ENCODE peak calls at places on chromosomes 13 and 19, in four cellular contexts. One of them, this sample, is unnamed.

GRCh38 chr13:60577761-60578160 is 180.7 kb downstream of the TDRD3 start:
- DNase-seq in omental fat pad: no peak
- DNase-seq in Calu3: no peak
- DNase-seq in ascending aorta: no peak
- DNase-seq in this sample: no peak

GRCh38 chr13:50650936-50651638 is 192.4 kb downstream of the DLEU7 start:
- DNase-seq in omental fat pad: no peak
- DNase-seq in Calu3: no peak
- DNase-seq in ascending aorta: no peak
- DNase-seq in this sample: no peak

GRCh38 chr13:36973621-36974268 is 25.4 kb downstream of the ALG5 start:
- DNase-seq in omental fat pad: no peak
- DNase-seq in ascending aorta: no peak
- DNase-seq in Calu3: no peak
- DNase-seq in this sample: no peak

GRCh38 chr19:5141278-5141925 is 172.5 kb downstream of the KDM4B start:
- DNase-seq in omental fat pad: no peak
- DNase-seq in Calu3: no peak
- DNase-seq in ascending aorta: no peak
- DNase-seq in this sample: no peak

GRCh38 chr19:46133777-46134231 is 9.3 kb upstream of the IGFL3 start:
- DNase-seq in ascending aorta: no peak
- DNase-seq in omental fat pad: no peak
- DNase-seq in Calu3: no peak
- DNase-seq in this sample: no peak

GRCh38 chr19:42277821-42278809 is 9.1 kb downstream of the CIC start:
- DNase-seq in omental fat pad: no peak
- DNase-seq in ascending aorta: no peak
- DNase-seq in Calu3: no peak
- DNase-seq in this sample: peak; percentile 18

GRCh38 chr19:31693870-31694269 is 344.6 kb upstream of the TSHZ3 start:
- DNase-seq in omental fat pad: no peak
- DNase-seq in ascending aorta: no peak
- DNase-seq in Calu3: no peak
- DNase-seq in this sample: no peak

GRCh38 chr13:71358218-71358617 is 508.8 kb downstream of the DACH1 start:
- DNase-seq in Calu3: peak; percentile 1
- DNase-seq in ascending aorta: no peak
- DNase-seq in omental fat pad: no peak
- DNase-seq in this sample: no peak

GRCh38 chr13:113595131-113595530 is 10.6 kb downstream of the TFDP1 start:
- DNase-seq in Calu3: no peak
- DNase-seq in omental fat pad: no peak
- DNase-seq in ascending aorta: no peak
- DNase-seq in this sample: no peak

GRCh38 chr13:44989941-44990340 is 603 bp downstream of the GPALPP1 start:
- DNase-seq in ascending aorta: no peak
- DNase-seq in Calu3: no peak
- DNase-seq in omental fat pad: no peak
- DNase-seq in this sample: no peak

GRCh38 chr19:38989066-38989605 is 13.6 kb upstream of the FBXO17 start:
- DNase-seq in ascending aorta: no peak
- DNase-seq in Calu3: peak; percentile 61
- DNase-seq in omental fat pad: no peak
- DNase-seq in this sample: no peak

GRCh38 chr19:58401825-58402433 is 6.5 kb downstream of the RNF225 start:
- DNase-seq in ascending aorta: no peak
- DNase-seq in Calu3: no peak
- DNase-seq in omental fat pad: no peak
- DNase-seq in this sample: no peak

GRCh38 chr13:113856716-113857065 is 7.2 kb downstream of the GAS6 start:
- DNase-seq in ascending aorta: no peak
- DNase-seq in omental fat pad: no peak
- DNase-seq in Calu3: no peak
- DNase-seq in this sample: peak; percentile 20

GRCh38 chr13:91722267-91722884 is 324.0 kb downstream of the GPC5 start:
- DNase-seq in Calu3: no peak
- DNase-seq in ascending aorta: no peak
- DNase-seq in omental fat pad: no peak
- DNase-seq in this sample: no peak

GRCh38 chr13:50955807-50956206 is 46.2 kb downstream of the RNASEH2B start:
- DNase-seq in omental fat pad: no peak
- DNase-seq in Calu3: no peak
- DNase-seq in ascending aorta: no peak
- DNase-seq in this sample: no peak

GRCh38 chr19:15871570-15871969 is 26.3 kb downstream of the CYP4F2 start:
- DNase-seq in ascending aorta: no peak
- DNase-seq in Calu3: no peak
- DNase-seq in omental fat pad: no peak
- DNase-seq in this sample: no peak

GRCh38 chr19:44813331-44814131 is 4.6 kb downstream of the BCAM start:
- DNase-seq in ascending aorta: no peak
- DNase-seq in omental fat pad: no peak
- DNase-seq in Calu3: no peak
- DNase-seq in this sample: no peak

GRCh38 chr13:49893591-49893990 is 42.5 kb downstream of the SPRYD7 start:
- DNase-seq in ascending aorta: no peak
- DNase-seq in Calu3: no peak
- DNase-seq in omental fat pad: no peak
- DNase-seq in this sample: no peak

GRCh38 chr19:970695-971094 is 13.4 kb upstream of the WDR18 start:
- DNase-seq in Calu3: no peak
- DNase-seq in ascending aorta: no peak
- DNase-seq in omental fat pad: no peak
- DNase-seq in this sample: no peak

GRCh38 chr13:38686635-38687245 is at the start of gene FREM2:
- DNase-seq in ascending aorta: no peak
- DNase-seq in omental fat pad: no peak
- DNase-seq in Calu3: peak; percentile 81
- DNase-seq in this sample: peak; percentile 84

GRCh38 chr19:6212403-6213265 is 67.1 kb downstream of the MLLT1 start:
- DNase-seq in Calu3: no peak
- DNase-seq in ascending aorta: no peak
- DNase-seq in omental fat pad: no peak
- DNase-seq in this sample: no peak

GRCh38 chr13:42836930-42837329 is 55.5 kb downstream of the FAM216B start:
- DNase-seq in Calu3: peak; percentile 24
- DNase-seq in omental fat pad: no peak
- DNase-seq in ascending aorta: no peak
- DNase-seq in this sample: no peak

GRCh38 chr13:27300941-27301586 is 30.4 kb downstream of the RASL11A start:
- DNase-seq in ascending aorta: no peak
- DNase-seq in omental fat pad: no peak
- DNase-seq in Calu3: no peak
- DNase-seq in this sample: no peak

GRCh38 chr19:56660381-56661105 is 11.0 kb downstream of the ZNF835 start:
- DNase-seq in omental fat pad: no peak
- DNase-seq in ascending aorta: no peak
- DNase-seq in Calu3: no peak
- DNase-seq in this sample: no peak

GRCh38 chr13:93235258-93236015 is 8.8 kb downstream of the GPC6 start:
- DNase-seq in ascending aorta: no peak
- DNase-seq in omental fat pad: no peak
- DNase-seq in Calu3: no peak
- DNase-seq in this sample: no peak

GRCh38 chr19:9323919-9324583 is at the start of gene ZNF559:
- DNase-seq in ascending aorta: peak; percentile 70
- DNase-seq in Calu3: peak; percentile 93
- DNase-seq in omental fat pad: peak; percentile 72
- DNase-seq in this sample: peak; percentile 90

GRCh38 chr19:15124572-15125231 is 17.5 kb downstream of the SYDE1 start:
- DNase-seq in Calu3: peak; percentile 6
- DNase-seq in omental fat pad: no peak
- DNase-seq in ascending aorta: no peak
- DNase-seq in this sample: peak; percentile 58

GRCh38 chr13:73576291-73576690 is 517.5 kb downstream of the KLF5 start:
- DNase-seq in ascending aorta: no peak
- DNase-seq in Calu3: no peak
- DNase-seq in omental fat pad: no peak
- DNase-seq in this sample: no peak

GRCh38 chr13:35994131-35994966 is 136.8 kb downstream of the DCLK1 start:
- DNase-seq in omental fat pad: no peak
- DNase-seq in Calu3: no peak
- DNase-seq in ascending aorta: peak; percentile 16
- DNase-seq in this sample: no peak

GRCh38 chr13:94710881-94711560 is 1.3 kb downstream of the SOX21 start:
- DNase-seq in ascending aorta: no peak
- DNase-seq in omental fat pad: no peak
- DNase-seq in Calu3: peak; percentile 2
- DNase-seq in this sample: no peak

GRCh38 chr13:81051873-81052272 is 710.9 kb upstream of the SPRY2 start:
- DNase-seq in omental fat pad: no peak
- DNase-seq in Calu3: no peak
- DNase-seq in ascending aorta: no peak
- DNase-seq in this sample: no peak

GRCh38 chr19:55643003-55643732 is at the start of gene ZNF581:
- DNase-seq in omental fat pad: no peak
- DNase-seq in Calu3: peak; percentile 85
- DNase-seq in ascending aorta: no peak
- DNase-seq in this sample: peak; percentile 80

GRCh38 chr19:18672606-18673337 is 10.7 kb upstream of the CRTC1 start:
- DNase-seq in omental fat pad: no peak
- DNase-seq in ascending aorta: no peak
- DNase-seq in Calu3: no peak
- DNase-seq in this sample: no peak

GRCh38 chr13:64239372-64239771 is 2823.7 kb upstream of the PCDH20 start:
- DNase-seq in omental fat pad: no peak
- DNase-seq in ascending aorta: no peak
- DNase-seq in Calu3: no peak
- DNase-seq in this sample: no peak

GRCh38 chr19:3476830-3477229 is 3.5 kb downstream of the SMIM24 start:
- DNase-seq in omental fat pad: no peak
- DNase-seq in Calu3: no peak
- DNase-seq in ascending aorta: no peak
- DNase-seq in this sample: no peak

DNA sequence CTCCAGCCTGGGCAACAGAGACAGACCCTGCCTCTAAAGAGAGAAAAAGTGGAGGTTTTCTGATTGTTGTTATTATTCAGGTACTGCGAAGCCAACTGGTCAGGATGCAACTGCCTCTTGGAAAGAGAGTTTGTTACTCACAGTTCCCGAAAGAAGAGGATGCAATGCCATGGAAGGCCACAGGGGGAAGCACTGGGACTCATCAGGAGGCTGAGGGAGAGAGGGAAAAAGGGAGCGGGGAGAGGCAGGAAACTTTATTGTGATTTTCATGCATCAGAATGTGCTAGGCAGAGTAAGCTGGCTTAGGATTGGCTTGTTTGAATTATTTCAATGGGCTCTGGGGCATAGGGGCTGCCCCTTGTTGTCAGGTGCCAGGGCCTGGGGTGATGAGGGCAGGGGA is 27.6 kb downstream of the MYO9B start:
- DNase-seq in omental fat pad: no peak
- DNase-seq in ascending aorta: no peak
- DNase-seq in Calu3: peak; percentile 7
- DNase-seq in this sample: no peak
- TF ChIP-seq CTCF in omental fat pad: no peak
- TF ChIP-seq CTCF in ascending aorta: peak; percentile 35
- TF ChIP-seq CTCF in Calu3: peak; percentile 39
- TF ChIP-seq CTCF in this sample: peak; percentile 55

GRCh38 chr19:13738073-13738472 is 26.2 kb upstream of the MRI1 start:
- DNase-seq in omental fat pad: no peak
- DNase-seq in Calu3: no peak
- DNase-seq in ascending aorta: no peak
- DNase-seq in this sample: no peak
- TF ChIP-seq CTCF in omental fat pad: no peak
- TF ChIP-seq CTCF in Calu3: no peak
- TF ChIP-seq CTCF in ascending aorta: no peak
- TF ChIP-seq CTCF in this sample: no peak

DNA sequence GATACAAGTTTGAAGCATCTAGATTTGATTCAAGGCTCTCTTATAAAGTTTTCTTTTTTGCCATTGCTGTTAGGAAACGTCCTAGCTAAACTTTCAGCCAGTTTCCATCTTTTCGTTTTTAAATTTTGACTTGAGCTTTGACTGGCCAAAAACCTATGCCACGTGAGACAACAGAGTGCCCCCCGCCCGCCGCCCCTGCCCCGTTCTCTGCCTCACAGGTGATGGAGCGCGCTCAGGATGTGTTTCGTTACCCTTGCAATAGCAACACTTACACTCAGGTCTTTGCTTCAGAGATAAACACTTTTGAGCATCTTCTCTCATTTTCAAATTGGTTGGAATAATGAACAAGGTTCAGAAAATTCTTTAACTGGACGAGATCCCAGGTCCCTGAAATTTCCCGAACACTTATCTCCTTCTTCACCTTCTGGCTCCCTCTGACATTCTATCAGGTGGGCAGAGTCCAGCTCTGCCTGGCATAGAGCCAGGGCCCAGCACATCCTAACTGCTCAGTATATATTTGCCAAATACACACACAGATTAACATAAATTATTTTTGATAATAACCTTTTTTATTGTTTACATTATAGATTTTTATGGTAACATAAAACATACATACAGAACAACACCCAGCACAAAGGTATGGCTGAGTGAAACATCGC is 301.1 kb downstream of the IRS2 start:
- DNase-seq in omental fat pad: no peak
- DNase-seq in ascending aorta: no peak
- DNase-seq in Calu3: no peak
- DNase-seq in this sample: no peak
- TF ChIP-seq CTCF in omental fat pad: no peak
- TF ChIP-seq CTCF in ascending aorta: no peak
- TF ChIP-seq CTCF in Calu3: no peak
- TF ChIP-seq CTCF in this sample: no peak

DNA sequence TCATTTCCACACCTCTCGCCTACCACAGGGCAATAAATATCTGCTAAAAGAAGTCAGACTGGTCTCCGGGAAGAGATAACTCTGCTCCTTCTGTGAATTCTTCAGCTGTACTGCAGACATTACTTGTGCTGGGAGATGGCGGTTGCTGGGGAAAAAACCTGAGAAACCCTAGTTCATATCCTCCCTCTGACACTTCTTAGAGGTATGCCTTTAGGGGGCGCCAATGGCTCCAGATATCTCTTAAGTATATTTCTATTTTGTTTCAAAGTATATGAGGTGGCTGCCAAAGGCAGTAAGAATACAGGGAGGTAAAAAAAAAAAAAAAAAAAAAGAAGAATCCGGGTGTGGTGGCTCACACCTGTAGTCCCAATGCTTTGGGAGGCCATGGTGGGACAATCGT is 175.2 kb downstream of the PAN3 start:
- DNase-seq in Calu3: no peak
- DNase-seq in ascending aorta: no peak
- DNase-seq in omental fat pad: no peak
- DNase-seq in this sample: no peak
- TF ChIP-seq CTCF in Calu3: no peak
- TF ChIP-seq CTCF in ascending aorta: no peak
- TF ChIP-seq CTCF in omental fat pad: no peak
- TF ChIP-seq CTCF in this sample: no peak

This sample was measured in mesothelial cell of epicardium.